ENCODE peak calls at places on chromosomes 3 and 15, in seven cellular contexts. Q, C, W, F, E, U and A are unnamed samples.

GRCh38 chr15:99110093-99110492 is 5.2 kb downstream of the SYNM start:
- DNase-seq in Q (no peak), C (no peak), W (no peak), F (no peak), E (no peak), U (no peak), A (no peak)

GRCh38 chr15:38391186-38391585 is 62.7 kb upstream of the FAM98B start:
- DNase-seq in Q (no peak), C (no peak), W (no peak), F (peak; percentile 27), E (no peak), U (peak; percentile 61), A (no peak)

GRCh38 chr3:87268646-87269211 is 7.7 kb downstream of the POU1F1 start:
- DNase-seq in Q (no peak), C (no peak), W (peak; percentile 14), F (peak; percentile 3), E (no peak), U (no peak), A (no peak)

GRCh38 chr15:89735773-89736172 is 15.3 kb downstream of the MESP1 start:
- DNase-seq in Q (no peak), C (no peak), W (peak; percentile 45), F (no peak), E (no peak), U (no peak), A (no peak)

GRCh38 chr3:62987721-62988120 is 112.5 kb upstream of the CADPS start:
- DNase-seq in Q (no peak), C (no peak), W (no peak), F (no peak), E (no peak), U (no peak), A (no peak)

GRCh38 chr3:115659861-115660260 is 36.6 kb downstream of the GAP43 start:
- DNase-seq in Q (no peak), C (no peak), W (peak; percentile 22), F (peak; percentile 64), E (no peak), U (peak; percentile 29), A (no peak)

GRCh38 chr3:1294566-1294965 is 201.7 kb downstream of the CNTN6 start:
- DNase-seq in Q (no peak), C (no peak), W (peak; percentile 42), F (no peak), E (no peak), U (peak; percentile 15), A (no peak)

GRCh38 chr3:127069814-127070440 is 87.0 kb downstream of the PLXNA1 start:
- DNase-seq in Q (no peak), C (no peak), W (no peak), F (no peak), E (no peak), U (no peak), A (no peak)

GRCh38 chr3:31391150-31391549 is 141.6 kb upstream of the STT3B start:
- DNase-seq in Q (no peak), C (no peak), W (peak; percentile 25), F (no peak), E (peak; percentile 54), U (no peak), A (peak; percentile 32)

GRCh38 chr3:69422751-69423150 is 36.9 kb upstream of the FRMD4B start:
- DNase-seq in Q (no peak), C (no peak), W (no peak), F (peak; percentile 31), E (no peak), U (peak; percentile 21), A (no peak)

GRCh38 chr3:134610455-134611385 is 40.1 kb downstream of the KY start:
- DNase-seq in Q (no peak), C (no peak), W (no peak), F (no peak), E (no peak), U (no peak), A (no peak)

GRCh38 chr3:186540444-186541226 is 3.5 kb downstream of the CRYGS start:
- DNase-seq in Q (peak; percentile 67), C (peak; percentile 39), W (peak; percentile 79), F (peak; percentile 75), E (peak; percentile 68), U (peak; percentile 78), A (peak; percentile 80)

GRCh38 chr3:52313774-52314188 is 2.3 kb upstream of the DNAH1 start:
- DNase-seq in Q (no peak), C (no peak), W (no peak), F (peak; percentile 47), E (no peak), U (peak; percentile 62), A (no peak)

GRCh38 chr15:73341886-73342600 is 26.7 kb downstream of the HCN4 start:
- DNase-seq in Q (no peak), C (no peak), W (no peak), F (no peak), E (no peak), U (no peak), A (no peak)

GRCh38 chr15:58043192-58043903 is 22.2 kb downstream of the ALDH1A2 start:
- DNase-seq in Q (peak; percentile 53), C (no peak), W (peak; percentile 17), F (peak; percentile 39), E (no peak), U (peak; percentile 37), A (no peak)

GRCh38 chr15:38217788-38218609 is 34.6 kb upstream of the SPRED1 start:
- DNase-seq in Q (peak; percentile 18), C (no peak), W (no peak), F (no peak), E (no peak), U (peak; percentile 46), A (no peak)

GRCh38 chr3:161409069-161409468 is 37.8 kb upstream of the SPTSSB start:
- DNase-seq in Q (no peak), C (no peak), W (peak; percentile 76), F (peak; percentile 23), E (no peak), U (peak; percentile 47), A (peak; percentile 32)

GRCh38 chr3:183591881-183592521 is 36.5 kb upstream of the KLHL6 start:
- DNase-seq in Q (no peak), C (no peak), W (peak; percentile 13), F (no peak), E (no peak), U (no peak), A (no peak)

GRCh38 chr15:35062164-35063099 is 22.7 kb downstream of the NANOGP8 start:
- DNase-seq in Q (no peak), C (no peak), W (no peak), F (peak; percentile 37), E (no peak), U (no peak), A (no peak)
- H4K8ac ChIP-seq in Q (no peak overlapping the region), C (no peak overlapping the region), W (no peak overlapping the region), F (no peak overlapping the region), E (no peak overlapping the region), U (no peak overlapping the region), A (no peak overlapping the region)

DNA sequence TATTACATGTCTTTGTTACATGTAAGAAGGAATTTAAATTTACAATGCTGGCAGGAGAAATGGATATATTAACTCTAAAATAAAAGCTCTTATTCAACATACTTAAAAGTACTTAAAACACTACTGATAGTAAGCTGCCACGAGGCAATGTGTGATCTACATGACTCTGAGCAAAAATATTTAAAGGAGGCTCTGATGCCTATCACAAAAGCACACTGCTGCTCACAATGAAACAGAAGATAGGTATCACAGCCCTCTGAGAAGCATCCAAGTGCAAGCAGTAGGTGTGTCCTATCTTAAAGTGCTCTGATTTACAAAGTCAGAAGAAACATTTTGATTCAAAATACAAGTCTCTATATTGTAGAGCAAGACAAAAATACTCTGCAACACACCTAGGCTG is 371.2 kb upstream of the WNT5A start:
- DNase-seq in Q (peak; percentile 51), C (no peak), W (no peak), F (peak; percentile 21), E (no peak), U (no peak), A (no peak)
- H4K8ac ChIP-seq in Q (no peak overlapping the region), C (no peak overlapping the region), W (no peak overlapping the region), F (no peak overlapping the region), E (no peak overlapping the region), U (peak overlapping the region; percentile 74), A (no peak overlapping the region)

GRCh38 chr3:152073267-152073666 is 195.5 kb upstream of the MBNL1 start:
- DNase-seq in Q (no peak), C (no peak), W (no peak), F (peak; percentile 28), E (no peak), U (no peak), A (no peak)
- H4K8ac ChIP-seq in Q (no peak overlapping the region), C (no peak overlapping the region), W (no peak overlapping the region), F (no peak overlapping the region), E (no peak overlapping the region), U (no peak overlapping the region), A (no peak overlapping the region)

GRCh38 chr3:184786271-184787010 is 25.5 kb upstream of the VPS8 start:
- DNase-seq in Q (no peak), C (no peak), W (no peak), F (peak; percentile 92), E (no peak), U (peak; percentile 73), A (no peak)

GRCh38 chr3:184788751-184789150 is 23.2 kb upstream of the VPS8 start:
- DNase-seq in Q (no peak), C (no peak), W (no peak), F (no peak), E (no peak), U (no peak), A (no peak)

GRCh38 chr3:184791134-184791533 is 20.8 kb upstream of the VPS8 start:
- DNase-seq in Q (no peak), C (no peak), W (no peak), F (no peak), E (no peak), U (no peak), A (no peak)

GRCh38 chr3:184785856-184786255 is 26.1 kb upstream of the VPS8 start:
- DNase-seq in Q (no peak), C (no peak), W (no peak), F (no peak), E (no peak), U (no peak), A (no peak)

GRCh38 chr3:184789314-184789998 is 22.5 kb upstream of the VPS8 start:
- DNase-seq in Q (no peak), C (no peak), W (no peak), F (no peak), E (no peak), U (no peak), A (no peak)
- H4K8ac ChIP-seq in Q (no peak overlapping the region), C (no peak overlapping the region), W (no peak overlapping the region), F (no peak overlapping the region), E (no peak overlapping the region), U (no peak overlapping the region), A (no peak overlapping the region)

GRCh38 chr3:74360406-74360805 is 254.1 kb downstream of the CNTN3 start:
- DNase-seq in Q (no peak), C (no peak), W (no peak), F (no peak), E (no peak), U (no peak), A (no peak)
- H4K8ac ChIP-seq in Q (no peak overlapping the region), C (no peak overlapping the region), W (no peak overlapping the region), F (no peak overlapping the region), E (no peak overlapping the region), U (no peak overlapping the region), A (no peak overlapping the region)